ENCODE peak calls at places on chromosomes 12 and 14, in seven cellular contexts. T, P, M, E, C, I and U are unnamed samples.

GRCh38 chr12:74415633-74416032 is 122.0 kb upstream of the ATXN7L3B start:
- DNase-seq in T (no peak), P (peak), M (no peak), E (no peak), C (no peak), I (peak), U (no peak)

GRCh38 chr14:95125156-95125555 is 32.2 kb downstream of the DICER1 start:
- DNase-seq in T (no peak), P (no peak), M (no peak), E (no peak), C (no peak), I (no peak), U (no peak)

GRCh38 chr14:103141117-103141796 is 18.0 kb downstream of the TNFAIP2 start:
- DNase-seq in T (no peak), P (no peak), M (peak), E (no peak), C (no peak), I (peak), U (peak)

GRCh38 chr14:23056257-23056955 is 914 bp downstream of the CDH24 start:
- DNase-seq in T (no peak), P (peak), M (peak), E (peak), C (peak), I (peak), U (peak)

GRCh38 chr12:52181757-52182156 is 10.1 kb downstream of the KRT80 start:
- DNase-seq in T (no peak), P (peak), M (no peak), E (no peak), C (no peak), I (no peak), U (no peak)

GRCh38 chr12:93137656-93138612 is 208.8 kb upstream of the EEA1 start:
- DNase-seq in T (no peak), P (peak), M (no peak), E (no peak), C (no peak), I (no peak), U (peak)

GRCh38 chr12:98745578-98746391 is 100.7 kb downstream of the APAF1 start:
- DNase-seq in T (no peak), P (peak), M (no peak), E (no peak), C (no peak), I (peak), U (peak)

GRCh38 chr12:100986595-100987547 is 192.3 kb downstream of the ANO4 start:
- DNase-seq in T (no peak), P (peak), M (no peak), E (no peak), C (no peak), I (no peak), U (no peak)

GRCh38 chr12:45773734-45774133 is 44.2 kb downstream of the ARID2 start:
- DNase-seq in T (no peak), P (no peak), M (no peak), E (no peak), C (no peak), I (no peak), U (no peak)

GRCh38 chr12:51838762-51839161 is 9.8 kb downstream of the FIGNL2 start:
- DNase-seq in T (no peak), P (no peak), M (no peak), E (no peak), C (no peak), I (no peak), U (no peak)

GRCh38 chr14:96204151-96205058 is at the start of gene BDKRB2:
- DNase-seq in T (no peak), P (peak), M (peak), E (peak), C (peak), I (peak), U (peak)

GRCh38 chr12:109735051-109735521 is 21.5 kb downstream of the FAM222A start:
- DNase-seq in T (no peak), P (no peak), M (no peak), E (no peak), C (peak), I (no peak), U (no peak)

GRCh38 chr12:128853321-128854197 is at the start of gene GLT1D1:
- DNase-seq in T (no peak), P (no peak), M (no peak), E (no peak), C (peak), I (peak), U (peak)

GRCh38 chr12:126883737-126884136 is 1383.2 kb upstream of the TMEM132C start:
- DNase-seq in T (no peak), P (no peak), M (no peak), E (no peak), C (no peak), I (no peak), U (no peak)

GRCh38 chr12:113978080-113978479 is 12.0 kb upstream of the RBM19 start:
- DNase-seq in T (no peak), P (no peak), M (no peak), E (no peak), C (no peak), I (no peak), U (no peak)

GRCh38 chr14:94050231-94050880 is 24.2 kb downstream of the OTUB2 start:
- DNase-seq in T (no peak), P (no peak), M (no peak), E (no peak), C (peak), I (no peak), U (no peak)

GRCh38 chr14:24253936-24254335 is 9.0 kb downstream of the TGM1 start:
- DNase-seq in T (no peak), P (no peak), M (no peak), E (no peak), C (no peak), I (no peak), U (no peak)

GRCh38 chr12:124025661-124026060 is 52.6 kb downstream of the ZNF664 start:
- DNase-seq in T (no peak), P (no peak), M (no peak), E (no peak), C (no peak), I (no peak), U (no peak)

GRCh38 chr12:124172646-124173045 is 122.2 kb upstream of the RFLNA start:
- DNase-seq in T (no peak), P (peak), M (no peak), E (no peak), C (no peak), I (no peak), U (no peak)

GRCh38 chr12:102316723-102317122 is 119.1 kb upstream of the PMCH start:
- DNase-seq in T (no peak), P (no peak), M (no peak), E (no peak), C (no peak), I (no peak), U (no peak)

GRCh38 chr14:77024171-77024627 is 4.3 kb downstream of the IRF2BPL start:
- DNase-seq in T (no peak), P (no peak), M (peak), E (no peak), C (peak), I (no peak), U (peak)

GRCh38 chr12:61072717-61073116 is 1187.5 kb upstream of the USP15 start:
- DNase-seq in T (no peak), P (peak), M (no peak), E (no peak), C (no peak), I (no peak), U (no peak)

GRCh38 chr12:113924341-113924740 is 41.8 kb downstream of the RBM19 start:
- DNase-seq in T (no peak), P (no peak), M (no peak), E (no peak), C (no peak), I (no peak), U (no peak)

GRCh38 chr14:30355431-30355913 is 203.5 kb upstream of the G2E3 start:
- DNase-seq in T (peak), P (no peak), M (no peak), E (no peak), C (no peak), I (no peak), U (peak)

GRCh38 chr14:104843442-104844305 is 21.4 kb upstream of the CEP170B start:
- DNase-seq in T (no peak), P (no peak), M (no peak), E (no peak), C (peak), I (peak), U (peak)

GRCh38 chr14:104658325-104658712 is 31.1 kb upstream of the INF2 start:
- DNase-seq in T (no peak), P (no peak), M (no peak), E (no peak), C (no peak), I (no peak), U (no peak)

GRCh38 chr12:77064891-77065360 is 443 bp downstream of the E2F7 start:
- DNase-seq in T (no peak), P (no peak), M (no peak), E (no peak), C (peak), I (no peak), U (no peak)

GRCh38 chr12:18320036-18320617 is 58.8 kb downstream of the PIK3C2G start:
- DNase-seq in T (no peak), P (peak), M (no peak), E (peak), C (no peak), I (peak), U (peak)

GRCh38 chr14:54189358-54190354 is 207.2 kb upstream of the CDKN3 start:
- DNase-seq in T (no peak), P (peak), M (no peak), E (no peak), C (no peak), I (no peak), U (no peak)
- TF ChIP-seq CTCF in T (no peak), P (no peak), M (no peak), E (no peak), C (no peak), I (no peak), U (no peak)

GRCh38 chr12:50322196-50322595 is 38.9 kb upstream of the LIMA1 start:
- DNase-seq in T (no peak), P (no peak), M (no peak), E (no peak), C (no peak), I (no peak), U (no peak)

GRCh38 chr12:50313256-50313931 is 30.1 kb upstream of the LIMA1 start:
- DNase-seq in T (no peak), P (no peak), M (no peak), E (no peak), C (no peak), I (no peak), U (no peak)

GRCh38 chr12:50314629-50315312 is 31.5 kb upstream of the LIMA1 start:
- DNase-seq in T (no peak), P (peak), M (no peak), E (no peak), C (no peak), I (peak), U (peak)

GRCh38 chr12:50315803-50316202 is 32.5 kb upstream of the LIMA1 start:
- DNase-seq in T (no peak), P (no peak), M (no peak), E (no peak), C (no peak), I (no peak), U (no peak)

DNA sequence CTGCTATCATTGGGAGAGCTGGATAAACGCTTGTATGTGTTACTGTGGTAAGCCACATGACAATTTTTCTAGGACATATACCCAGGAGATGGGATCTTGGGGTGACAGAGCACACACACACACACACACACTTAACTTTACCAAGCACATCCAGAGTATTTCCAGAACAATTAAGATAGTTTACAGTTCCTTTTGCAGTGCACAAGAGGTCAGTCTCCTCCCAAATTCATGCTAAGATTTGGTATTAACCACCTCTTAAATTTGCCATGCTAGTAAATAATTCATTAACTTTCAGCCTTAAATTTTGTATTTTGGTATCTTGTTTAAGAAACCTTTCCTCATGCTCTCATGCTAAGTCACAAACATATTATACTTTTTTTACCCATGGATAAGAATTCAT is 33.9 kb upstream of the LIMA1 start:
- DNase-seq in T (no peak), P (no peak), M (no peak), E (no peak), C (no peak), I (no peak), U (no peak)
- TF ChIP-seq CTCF in T (no peak), P (no peak), M (no peak), E (no peak), C (no peak), I (no peak), U (no peak)

DNA sequence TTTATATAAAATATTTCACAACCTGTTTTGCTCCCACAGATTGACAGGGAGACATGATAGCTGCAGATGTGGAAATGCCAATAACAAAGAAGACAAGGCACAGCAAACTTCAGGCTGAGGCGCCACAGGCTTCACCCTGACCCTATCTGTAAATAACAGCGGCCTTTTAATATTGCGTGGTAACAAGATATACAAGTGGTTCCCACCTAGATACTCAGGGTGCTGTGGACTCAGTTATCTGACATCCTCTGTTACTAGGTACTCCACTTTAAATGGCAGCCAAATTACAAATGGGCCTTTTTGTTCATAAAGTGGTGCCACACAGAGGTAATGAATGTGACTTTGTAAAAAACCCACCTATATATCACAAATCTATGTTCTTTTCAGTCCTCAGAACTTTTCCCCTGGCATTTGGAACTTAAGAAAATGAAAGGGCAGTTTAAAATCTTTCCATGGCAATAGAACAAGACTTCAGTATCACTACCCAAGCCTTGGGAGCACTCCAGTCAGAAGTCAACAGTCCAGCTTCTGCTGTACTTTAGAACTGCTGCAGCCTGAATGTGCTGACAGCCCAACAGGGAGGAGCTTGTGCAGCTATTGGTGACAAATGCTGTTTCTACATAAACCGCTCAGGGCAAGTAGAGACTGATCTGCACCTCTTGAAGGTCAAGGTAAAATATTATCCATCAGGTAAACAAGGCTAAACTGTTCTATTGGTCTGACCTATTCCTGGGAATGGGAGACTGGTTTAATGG is 86.2 kb upstream of the DCD start:
- DNase-seq in T (no peak), P (no peak), M (no peak), E (no peak), C (no peak), I (no peak), U (no peak)
- TF ChIP-seq CTCF in T (no peak), P (no peak), M (no peak), E (no peak), C (no peak), I (no peak), U (no peak)

DNA sequence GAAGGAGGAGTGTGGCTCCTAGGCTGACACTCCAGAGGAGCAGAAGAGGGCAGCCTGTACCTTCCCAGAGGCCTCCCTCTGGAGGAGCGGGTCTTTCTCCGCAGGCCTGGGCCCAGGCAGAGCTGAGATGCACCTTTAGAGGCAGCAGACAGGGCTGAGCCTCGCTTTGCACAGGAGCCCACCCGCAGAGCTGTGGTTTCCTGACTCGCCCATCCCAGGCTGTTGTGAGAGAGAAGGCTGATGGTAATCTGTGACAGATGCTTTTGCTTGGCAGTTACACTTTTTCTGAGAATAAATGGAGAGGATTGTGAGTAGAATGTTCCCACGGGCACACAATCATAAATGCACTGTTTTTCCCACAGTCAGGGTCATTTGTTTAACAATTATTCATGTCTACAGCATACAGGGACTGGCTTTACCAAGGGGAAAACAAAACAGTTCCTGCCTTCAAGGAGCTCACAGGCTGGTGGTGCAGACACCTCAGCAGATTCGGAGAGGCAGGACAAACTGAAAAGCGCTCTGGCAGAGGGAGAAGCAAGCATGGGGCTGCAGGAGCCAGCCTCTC is 13.9 kb downstream of the EVL start:
- DNase-seq in T (no peak), P (peak), M (peak), E (no peak), C (no peak), I (no peak), U (peak)
- TF ChIP-seq CTCF in T (no peak), P (no peak), M (no peak), E (no peak), C (no peak), I (no peak), U (no peak)

GRCh38 chr14:64060199-64060545 is 207.4 kb downstream of the SYNE2 start:
- DNase-seq in T (no peak), P (no peak), M (peak), E (no peak), C (no peak), I (no peak), U (no peak)

GRCh38 chr14:64061706-64062105 is 208.9 kb downstream of the SYNE2 start:
- DNase-seq in T (no peak), P (no peak), M (no peak), E (no peak), C (no peak), I (no peak), U (no peak)

GRCh38 chr14:64059454-64060198 is 206.8 kb downstream of the SYNE2 start:
- DNase-seq in T (no peak), P (no peak), M (no peak), E (no peak), C (no peak), I (no peak), U (no peak)

GRCh38 chr14:64061115-64061514 is 208.3 kb downstream of the SYNE2 start:
- DNase-seq in T (no peak), P (no peak), M (no peak), E (no peak), C (no peak), I (no peak), U (no peak)

GRCh38 chr14:64060648-64061096 is 207.9 kb downstream of the SYNE2 start:
- DNase-seq in T (no peak), P (no peak), M (peak), E (no peak), C (no peak), I (peak), U (no peak)
- TF ChIP-seq CTCF in T (peak), P (peak), M (peak), E (peak), C (no peak), I (peak), U (no peak)

GRCh38 chr14:43001729-43002128 is 1395.1 kb downstream of the LRFN5 start:
- DNase-seq in T (no peak), P (no peak), M (no peak), E (no peak), C (no peak), I (no peak), U (no peak)

GRCh38 chr14:43003845-43004244 is 1397.2 kb downstream of the LRFN5 start:
- DNase-seq in T (no peak), P (no peak), M (no peak), E (no peak), C (no peak), I (no peak), U (no peak)

DNA sequence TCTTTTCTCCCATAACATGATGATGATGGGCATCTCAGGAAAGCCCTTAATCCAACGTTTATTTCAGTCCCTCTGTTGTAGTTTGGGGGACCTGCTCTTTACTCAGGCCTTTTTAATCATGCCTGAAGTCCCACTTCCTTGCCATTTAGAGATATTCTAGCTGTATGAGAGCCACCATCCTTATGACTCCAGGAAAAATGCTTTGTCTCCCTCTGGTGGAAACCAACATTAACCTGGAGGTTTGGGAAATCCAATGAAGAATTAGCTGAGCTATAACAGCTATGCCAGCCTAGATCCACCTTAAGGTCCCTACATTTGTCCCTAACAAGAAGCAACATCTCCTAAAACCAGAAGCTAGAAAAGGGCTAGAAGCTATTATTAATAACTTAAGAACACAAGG is 1399.1 kb downstream of the LRFN5 start:
- DNase-seq in T (no peak), P (no peak), M (no peak), E (no peak), C (no peak), I (no peak), U (no peak)
- TF ChIP-seq CTCF in T (no peak), P (no peak), M (no peak), E (no peak), C (no peak), I (no peak), U (no peak)

GRCh38 chr14:50601405-50601804 is 41.5 kb downstream of the ATL1 start:
- DNase-seq in T (no peak), P (no peak), M (no peak), E (no peak), C (no peak), I (no peak), U (no peak)

GRCh38 chr14:50598765-50599164 is 38.8 kb downstream of the ATL1 start:
- DNase-seq in T (no peak), P (no peak), M (no peak), E (no peak), C (no peak), I (no peak), U (no peak)

GRCh38 chr14:50600849-50601248 is 40.9 kb downstream of the ATL1 start:
- DNase-seq in T (no peak), P (no peak), M (no peak), E (no peak), C (no peak), I (no peak), U (no peak)

GRCh38 chr14:50602035-50602434 is 42.1 kb downstream of the ATL1 start:
- DNase-seq in T (no peak), P (no peak), M (no peak), E (no peak), C (no peak), I (no peak), U (no peak)

GRCh38 chr14:50599700-50600444 is 39.9 kb downstream of the ATL1 start:
- DNase-seq in T (no peak), P (peak), M (no peak), E (no peak), C (no peak), I (no peak), U (peak)
- TF ChIP-seq CTCF in T (peak), P (peak), M (peak), E (no peak), C (peak), I (no peak), U (peak)